ENCODE peak calls at places on chromosomes 13 and 19, in ten cellular contexts. M is tibial nerve; G is CD4-positive, alpha-beta T cell; D is RWPE1; W is tibial artery; N is left ventricle myocardium inferior; Y is OCI-LY7; V is CD4-positive, CD25-positive, alpha-beta regulatory T cell; A is GM12878; C is neuronal stem cell. F is an unnamed sample.

GRCh38 chr13:95485045-95485517 is 67.4 kb upstream of the CLDN10 start:
- DNase-seq in M (no peak), G (no peak), D (peak; percentile 38), W (no peak), N (no peak), Y (no peak), V (no peak), A (no peak), C (no peak), F (no peak)

GRCh38 chr19:12090807-12091206 is 26.3 kb downstream of the ZNF844 start:
- DNase-seq in M (peak; percentile 61), G (peak; percentile 40), D (no peak), W (peak; percentile 83), N (peak; percentile 57), Y (peak; percentile 67), V (peak; percentile 63), A (peak; percentile 11), C (peak; percentile 46), F (peak; percentile 11)

GRCh38 chr19:38388310-38389100 is at the start of gene SPRED3:
- DNase-seq in M (no peak), G (no peak), D (peak; percentile 76), W (peak; percentile 76), N (no peak), Y (no peak), V (no peak), A (no peak), C (no peak), F (no peak)

GRCh38 chr19:51513968-51514367 is 12.4 kb upstream of the SIGLEC12 start:
- DNase-seq in M (no peak), G (no peak), D (no peak), W (no peak), N (no peak), Y (no peak), V (no peak), A (no peak), C (no peak), F (no peak)

GRCh38 chr19:3601021-3601420 is 5.7 kb downstream of the TBXA2R start:
- DNase-seq in M (no peak), G (no peak), D (no peak), W (peak; percentile 88), N (no peak), Y (no peak), V (no peak), A (no peak), C (no peak), F (no peak)

GRCh38 chr19:19207637-19208582 is 3.8 kb upstream of the NCAN start:
- DNase-seq in M (no peak), G (no peak), D (no peak), W (no peak), N (no peak), Y (no peak), V (peak; percentile 57), A (no peak), C (no peak), F (no peak)

GRCh38 chr13:83003185-83003584 is 879.1 kb downstream of the SLITRK1 start:
- DNase-seq in M (no peak), G (no peak), D (no peak), W (no peak), N (no peak), Y (no peak), V (no peak), A (no peak), C (no peak), F (no peak)

GRCh38 chr19:33998739-33999345 is 173.5 kb upstream of the LSM14A start:
- DNase-seq in M (no peak), G (no peak), D (peak; percentile 20), W (no peak), N (no peak), Y (peak; percentile 7), V (no peak), A (no peak), C (no peak), F (no peak)

GRCh38 chr13:43815204-43815603 is 28.4 kb upstream of the ENOX1 start:
- DNase-seq in M (no peak), G (no peak), D (peak; percentile 30), W (no peak), N (no peak), Y (no peak), V (no peak), A (no peak), C (no peak), F (peak; percentile 30)

GRCh38 chr19:4821265-4821664 is 10.2 kb downstream of the TICAM1 start:
- DNase-seq in M (no peak), G (no peak), D (no peak), W (no peak), N (no peak), Y (no peak), V (no peak), A (no peak), C (no peak), F (no peak)

GRCh38 chr13:34207334-34207733 is 389.4 kb downstream of the RFC3 start:
- DNase-seq in M (no peak), G (no peak), D (peak; percentile 35), W (no peak), N (peak; percentile 17), Y (no peak), V (no peak), A (no peak), C (no peak), F (peak; percentile 24)

GRCh38 chr19:4077800-4078683 is 11.3 kb upstream of the ZBTB7A start:
- DNase-seq in M (peak; percentile 76), G (no peak), D (no peak), W (no peak), N (peak; percentile 87), Y (peak; percentile 55), V (peak; percentile 63), A (no peak), C (no peak), F (no peak)

GRCh38 chr13:71880753-71881541 is 13.9 kb upstream of the DACH1 start:
- DNase-seq in M (no peak), G (no peak), D (no peak), W (no peak), N (no peak), Y (no peak), V (no peak), A (no peak), C (no peak), F (no peak)

GRCh38 chr13:78100481-78100880 is 181.8 kb upstream of the EDNRB start:
- DNase-seq in M (no peak), G (no peak), D (no peak), W (no peak), N (no peak), Y (no peak), V (no peak), A (no peak), C (no peak), F (no peak)
- H3K27ac ChIP-seq in M (no peak overlapping the region), G (no peak overlapping the region), D (no peak overlapping the region), W (no peak overlapping the region), N (no peak overlapping the region), Y (no peak overlapping the region), V (no peak overlapping the region), A (no peak overlapping the region), C (no peak overlapping the region), F (no peak overlapping the region)

DNA sequence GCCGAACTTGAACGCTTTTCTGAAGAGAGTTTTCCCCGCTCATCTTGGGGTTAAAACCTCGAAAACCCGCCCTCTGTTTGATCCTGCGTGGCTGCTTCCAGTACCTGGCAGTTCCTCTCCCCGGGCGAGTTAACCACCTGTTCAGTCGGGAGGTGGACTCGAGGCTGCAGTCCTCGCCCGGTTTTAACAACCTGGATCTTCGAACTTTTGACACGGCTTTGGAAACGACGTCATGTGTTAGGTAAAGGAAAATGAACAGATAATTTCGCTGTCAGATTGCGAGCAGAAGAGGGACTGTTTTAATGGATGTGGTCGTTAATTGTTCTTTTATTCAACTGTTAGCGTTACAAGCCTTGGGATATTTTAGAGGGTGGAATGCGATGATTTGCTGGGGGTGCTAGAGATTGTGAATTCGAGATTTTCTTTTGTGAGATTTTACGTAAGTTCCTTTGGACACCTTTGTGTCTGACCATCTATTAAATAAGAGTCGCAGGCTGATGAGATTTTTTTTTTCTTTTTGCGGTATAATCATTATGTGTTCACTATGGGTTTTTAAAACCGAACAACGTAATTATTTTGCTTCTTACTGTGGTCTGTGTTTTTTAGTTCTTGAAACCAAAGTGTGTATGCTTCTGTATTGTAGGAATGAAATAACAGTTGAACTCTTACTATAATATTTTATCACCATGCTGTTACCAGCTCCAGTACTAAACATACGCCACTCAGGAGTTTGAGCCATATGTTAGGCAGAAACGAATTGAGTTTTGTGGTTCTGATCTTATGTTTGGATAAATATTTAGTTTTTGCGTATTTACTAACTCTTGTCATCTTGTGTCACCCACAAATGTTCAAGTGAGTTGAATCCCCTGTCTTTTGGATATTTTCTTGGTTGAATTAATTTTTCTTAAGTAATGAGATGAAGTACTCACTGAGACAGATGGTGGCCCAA is 1.2 kb downstream of the FNDC3A start:
- DNase-seq in M (peak; percentile 38), G (no peak), D (no peak), W (no peak), N (no peak), Y (peak; percentile 19), V (peak; percentile 32), A (no peak), C (no peak), F (no peak)
- H3K27ac ChIP-seq in M (peak overlapping the region; percentile 99), G (peak overlapping the region; percentile 66), D (peak overlapping the region; percentile 98), W (peak overlapping the region; percentile 96), N (peak overlapping the region; percentile 98), Y (peak overlapping the region; percentile 91), V (peak overlapping the region; percentile 98), A (peak overlapping the region; percentile 83), C (no peak overlapping the region), F (peak overlapping the region; percentile 83)

GRCh38 chr19:35907377-35907745 is 734 bp downstream of the TYROBP start:
- DNase-seq in M (no peak), G (no peak), D (no peak), W (no peak), N (no peak), Y (no peak), V (no peak), A (no peak), C (no peak), F (no peak)

GRCh38 chr19:35908010-35908441 is at the start of gene TYROBP:
- DNase-seq in M (peak; percentile 26), G (no peak), D (no peak), W (no peak), N (peak; percentile 61), Y (no peak), V (no peak), A (no peak), C (no peak), F (no peak)

GRCh38 chr19:35911173-35911572 is 3.1 kb upstream of the TYROBP start:
- DNase-seq in M (no peak), G (no peak), D (no peak), W (no peak), N (no peak), Y (no peak), V (no peak), A (no peak), C (no peak), F (no peak)

GRCh38 chr19:35909684-35910035 is 1.6 kb upstream of the TYROBP start:
- DNase-seq in M (no peak), G (no peak), D (no peak), W (no peak), N (no peak), Y (no peak), V (no peak), A (no peak), C (no peak), F (no peak)

GRCh38 chr19:35908977-35909683 is 1.0 kb upstream of the TYROBP start:
- DNase-seq in M (peak; percentile 73), G (no peak), D (no peak), W (peak; percentile 90), N (peak; percentile 77), Y (peak; percentile 83), V (no peak), A (no peak), C (no peak), F (no peak)
- H3K27ac ChIP-seq in M (peak overlapping the region; percentile 94), G (no peak overlapping the region), D (no peak overlapping the region), W (no peak overlapping the region), N (peak overlapping the region; percentile 51), Y (peak overlapping the region; percentile 64), V (no peak overlapping the region), A (peak overlapping the region; percentile 88), C (no peak overlapping the region), F (no peak overlapping the region)

GRCh38 chr13:29156136-29156535 is 336.0 kb downstream of the MTUS2 start:
- DNase-seq in M (no peak), G (no peak), D (no peak), W (no peak), N (no peak), Y (no peak), V (no peak), A (no peak), C (no peak), F (no peak)
- H3K27ac ChIP-seq in M (no peak overlapping the region), G (no peak overlapping the region), D (no peak overlapping the region), W (no peak overlapping the region), N (no peak overlapping the region), Y (no peak overlapping the region), V (no peak overlapping the region), A (no peak overlapping the region), C (no peak overlapping the region), F (no peak overlapping the region)